ENCODE peak calls at places on chromosomes 5 and 9, in five cellular contexts. One of them, this sample, is unnamed. For H3K9me2 and H3K79me2, the result is how much of the 10 kb centered on the place peaks cover.

GRCh38 chr9:16180546-16180945 is 627.7 kb downstream of the CCDC171 start:
- DNase-seq in MM.1S: no peak
- DNase-seq in PC-3: peak
- DNase-seq in hepatocyte: no peak
- DNase-seq in GM23338: no peak
- DNase-seq in this sample: peak

GRCh38 chr5:59385700-59386099 is 507.8 kb downstream of the PDE4D start:
- DNase-seq in MM.1S: no peak
- DNase-seq in PC-3: no peak
- DNase-seq in hepatocyte: no peak
- DNase-seq in GM23338: peak
- DNase-seq in this sample: no peak

GRCh38 chr9:91043041-91043740 is 241.6 kb downstream of the SYK start:
- DNase-seq in MM.1S: no peak
- DNase-seq in PC-3: no peak
- DNase-seq in hepatocyte: no peak
- DNase-seq in GM23338: no peak
- DNase-seq in this sample: no peak

GRCh38 chr9:6711403-6711802 is 46.4 kb upstream of the KDM4C start:
- DNase-seq in MM.1S: no peak
- DNase-seq in PC-3: no peak
- DNase-seq in hepatocyte: no peak
- DNase-seq in GM23338: no peak
- DNase-seq in this sample: no peak

GRCh38 chr9:108119530-108120113 is 630.1 kb upstream of the KLF4 start:
- DNase-seq in MM.1S: no peak
- DNase-seq in PC-3: no peak
- DNase-seq in hepatocyte: no peak
- DNase-seq in GM23338: no peak
- DNase-seq in this sample: no peak

GRCh38 chr5:43098064-43098463 is 22.6 kb upstream of the ZNF131 start:
- DNase-seq in MM.1S: no peak
- DNase-seq in PC-3: no peak
- DNase-seq in hepatocyte: no peak
- DNase-seq in GM23338: no peak
- DNase-seq in this sample: no peak

GRCh38 chr5:72925336-72926010 is 30.4 kb upstream of the FCHO2 start:
- DNase-seq in MM.1S: no peak
- DNase-seq in PC-3: no peak
- DNase-seq in hepatocyte: no peak
- DNase-seq in GM23338: no peak
- DNase-seq in this sample: no peak

GRCh38 chr5:80150731-80151130 is 105.1 kb downstream of the SERINC5 start:
- DNase-seq in MM.1S: no peak
- DNase-seq in PC-3: no peak
- DNase-seq in hepatocyte: no peak
- DNase-seq in GM23338: no peak
- DNase-seq in this sample: no peak

GRCh38 chr9:134331186-134332025 is 5.2 kb downstream of the RXRA start:
- DNase-seq in MM.1S: no peak
- DNase-seq in PC-3: no peak
- DNase-seq in hepatocyte: no peak
- DNase-seq in GM23338: no peak
- DNase-seq in this sample: no peak

GRCh38 chr5:38287124-38287523 is 28.8 kb downstream of the EGFLAM start:
- DNase-seq in MM.1S: no peak
- DNase-seq in PC-3: no peak
- DNase-seq in hepatocyte: no peak
- DNase-seq in GM23338: no peak
- DNase-seq in this sample: no peak

GRCh38 chr9:128494108-128494742 is 10.3 kb upstream of the GLE1 start:
- DNase-seq in MM.1S: no peak
- DNase-seq in PC-3: no peak
- DNase-seq in hepatocyte: no peak
- DNase-seq in GM23338: no peak
- DNase-seq in this sample: no peak

GRCh38 chr9:90698874-90699440 is 56.3 kb upstream of the DIRAS2 start:
- DNase-seq in MM.1S: no peak
- DNase-seq in PC-3: peak
- DNase-seq in hepatocyte: peak
- DNase-seq in GM23338: no peak
- DNase-seq in this sample: peak

GRCh38 chr9:98899399-98900056 is 44.2 kb upstream of the COL15A1 start:
- DNase-seq in MM.1S: no peak
- DNase-seq in PC-3: peak
- DNase-seq in hepatocyte: peak
- DNase-seq in GM23338: no peak
- DNase-seq in this sample: no peak

GRCh38 chr5:181053760-181054122 is 13.7 kb downstream of the BTNL9 start:
- DNase-seq in MM.1S: no peak
- DNase-seq in PC-3: peak
- DNase-seq in hepatocyte: no peak
- DNase-seq in GM23338: peak
- DNase-seq in this sample: no peak

GRCh38 chr5:68771747-68772146 is 322.1 kb upstream of the SLC30A5 start:
- DNase-seq in MM.1S: no peak
- DNase-seq in PC-3: no peak
- DNase-seq in hepatocyte: no peak
- DNase-seq in GM23338: no peak
- DNase-seq in this sample: no peak

GRCh38 chr5:159456261-159456660 is 126.0 kb upstream of the IL12B start:
- DNase-seq in MM.1S: no peak
- DNase-seq in PC-3: no peak
- DNase-seq in hepatocyte: no peak
- DNase-seq in GM23338: no peak
- DNase-seq in this sample: no peak

GRCh38 chr9:133614678-133615077 is 5.5 kb upstream of the FAM163B start:
- DNase-seq in MM.1S: no peak
- DNase-seq in PC-3: no peak
- DNase-seq in hepatocyte: no peak
- DNase-seq in GM23338: no peak
- DNase-seq in this sample: no peak

GRCh38 chr5:143705416-143705815 is 106.5 kb upstream of the HMHB1 start:
- DNase-seq in MM.1S: no peak
- DNase-seq in PC-3: no peak
- DNase-seq in hepatocyte: no peak
- DNase-seq in GM23338: no peak
- DNase-seq in this sample: no peak
- H3K9me2 ChIP-seq in MM.1S: under half
- H3K9me2 ChIP-seq in PC-3: under half
- H3K9me2 ChIP-seq in hepatocyte: under half
- H3K9me2 ChIP-seq in GM23338: under half
- H3K9me2 ChIP-seq in this sample: under half

DNA sequence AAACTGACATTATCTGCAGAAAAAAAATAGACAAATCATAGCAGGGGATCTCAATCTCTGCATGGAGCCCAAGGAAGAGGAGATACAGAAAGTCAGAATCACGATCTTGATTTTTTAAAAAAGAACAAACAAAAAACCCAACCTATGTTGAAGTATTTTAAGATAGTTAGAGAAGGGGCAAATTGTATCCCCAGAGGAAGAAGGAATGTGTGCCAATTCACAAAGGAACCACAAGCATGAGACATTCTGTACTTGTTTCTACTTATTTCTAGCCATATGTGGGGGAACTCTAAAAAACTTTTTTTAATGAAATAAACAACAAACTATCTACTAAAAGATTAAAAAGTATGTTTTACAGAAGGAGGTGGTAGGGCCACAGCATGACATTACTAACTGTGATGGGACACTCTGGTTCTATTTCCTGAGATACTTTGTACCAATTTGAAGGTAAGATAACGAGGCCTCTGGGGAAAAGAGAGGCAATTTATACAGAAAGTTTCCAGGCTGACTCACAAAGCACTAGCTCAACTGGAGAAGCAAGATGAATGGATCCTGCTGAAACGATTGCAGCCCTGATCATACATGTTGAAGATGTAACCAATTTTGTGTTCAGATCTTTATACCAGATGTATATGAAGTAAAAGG is 22.5 kb downstream of the RANBP3L start:
- DNase-seq in MM.1S: peak
- DNase-seq in PC-3: peak
- DNase-seq in hepatocyte: no peak
- DNase-seq in GM23338: no peak
- DNase-seq in this sample: no peak
- H3K79me2 ChIP-seq in MM.1S: under half
- H3K79me2 ChIP-seq in PC-3: under half
- H3K79me2 ChIP-seq in hepatocyte: under half
- H3K79me2 ChIP-seq in GM23338: under half
- H3K79me2 ChIP-seq in this sample: under half

GRCh38 chr9:81080900-81081299 is 608.4 kb downstream of the TLE1 start:
- DNase-seq in MM.1S: no peak
- DNase-seq in PC-3: no peak
- DNase-seq in hepatocyte: no peak
- DNase-seq in GM23338: no peak
- DNase-seq in this sample: no peak

GRCh38 chr9:81080185-81080584 is 609.2 kb downstream of the TLE1 start:
- DNase-seq in MM.1S: no peak
- DNase-seq in PC-3: no peak
- DNase-seq in hepatocyte: no peak
- DNase-seq in GM23338: no peak
- DNase-seq in this sample: no peak

GRCh38 chr9:81083821-81084512 is 605.4 kb downstream of the TLE1 start:
- DNase-seq in MM.1S: peak
- DNase-seq in PC-3: peak
- DNase-seq in hepatocyte: no peak
- DNase-seq in GM23338: no peak
- DNase-seq in this sample: no peak

GRCh38 chr9:81082251-81082650 is 607.1 kb downstream of the TLE1 start:
- DNase-seq in MM.1S: no peak
- DNase-seq in PC-3: no peak
- DNase-seq in hepatocyte: no peak
- DNase-seq in GM23338: no peak
- DNase-seq in this sample: no peak

DNA sequence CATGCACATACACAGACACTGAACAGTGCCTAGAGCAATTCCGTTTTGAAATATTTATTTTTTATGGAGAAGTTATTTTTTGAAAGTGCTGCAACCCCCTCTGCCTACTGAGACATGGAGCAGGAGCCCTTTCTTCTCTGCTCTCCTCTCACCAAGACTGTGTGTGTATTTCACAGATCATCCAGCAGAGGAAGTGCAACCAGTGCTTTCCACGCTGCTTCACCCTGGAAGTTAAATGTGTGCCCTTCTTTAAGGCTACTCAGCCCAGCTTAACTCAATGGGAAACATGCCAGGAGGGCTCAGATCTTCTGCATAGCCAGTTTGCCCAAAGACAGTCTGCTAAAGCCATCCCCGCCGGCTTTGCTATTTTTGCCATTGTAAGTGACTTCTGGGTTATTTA is 606.3 kb downstream of the TLE1 start:
- DNase-seq in MM.1S: no peak
- DNase-seq in PC-3: peak
- DNase-seq in hepatocyte: peak
- DNase-seq in GM23338: peak
- DNase-seq in this sample: no peak
- TF ChIP-seq CTCF in MM.1S: no peak
- TF ChIP-seq CTCF in PC-3: no peak
- TF ChIP-seq CTCF in hepatocyte: peak
- TF ChIP-seq CTCF in GM23338: peak
- TF ChIP-seq CTCF in this sample: peak

DNA sequence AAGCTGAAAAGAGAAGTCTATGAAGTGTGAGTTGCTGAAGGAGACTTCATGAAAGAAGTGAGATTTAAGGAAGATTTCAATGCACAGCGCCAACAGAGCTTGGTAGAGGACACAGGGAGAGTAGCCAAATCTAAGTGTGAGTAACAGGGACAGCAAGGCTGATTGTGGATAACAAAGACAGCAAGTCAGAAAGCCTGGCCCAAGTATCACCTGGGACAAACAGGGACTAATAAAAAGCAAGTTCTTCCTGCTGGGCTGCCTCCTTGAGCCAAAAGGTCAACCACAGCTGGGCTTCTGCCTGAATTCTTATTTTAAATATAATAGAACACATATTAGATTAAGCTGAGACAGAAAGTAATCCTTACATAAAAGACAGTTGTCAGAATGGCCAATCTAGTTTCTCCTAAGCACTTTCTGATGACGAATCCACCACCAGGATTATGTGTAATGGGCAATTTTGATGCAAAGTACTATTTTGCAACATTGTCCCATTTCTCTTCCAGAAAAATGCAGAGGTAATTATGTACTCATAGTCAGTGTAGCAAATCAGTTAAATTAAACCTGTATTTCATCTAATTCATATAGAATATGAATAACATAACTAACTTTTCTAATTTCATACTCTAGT is 73.8 kb downstream of the MAPKAP1 start:
- DNase-seq in MM.1S: no peak
- DNase-seq in PC-3: peak
- DNase-seq in hepatocyte: peak
- DNase-seq in GM23338: no peak
- DNase-seq in this sample: peak
- H3K9me2 ChIP-seq in MM.1S: under half
- H3K9me2 ChIP-seq in PC-3: under half
- H3K9me2 ChIP-seq in hepatocyte: under half
- H3K9me2 ChIP-seq in GM23338: under half
- H3K9me2 ChIP-seq in this sample: under half

DNA sequence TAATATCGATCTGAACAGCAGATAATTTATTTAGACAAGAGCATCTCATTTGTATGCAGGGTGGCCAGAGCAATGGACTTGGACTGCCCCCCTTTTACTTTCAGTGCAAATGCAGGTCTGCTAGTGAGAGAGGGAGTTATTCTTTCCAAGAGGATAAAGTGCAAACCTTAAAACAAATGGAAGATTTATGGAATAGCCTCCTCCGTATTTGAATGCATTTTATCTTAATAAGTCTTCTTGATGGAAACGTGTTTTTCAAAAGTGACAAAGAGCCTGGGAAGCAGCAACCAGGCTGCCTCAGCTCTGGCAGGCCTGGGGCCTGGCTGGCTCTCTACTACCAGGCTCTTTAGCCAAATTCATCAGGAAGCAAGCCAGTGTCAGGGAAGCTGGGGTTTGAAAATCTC is 6.8 kb downstream of the NR2F1 start:
- DNase-seq in MM.1S: no peak
- DNase-seq in PC-3: no peak
- DNase-seq in hepatocyte: no peak
- DNase-seq in GM23338: no peak
- DNase-seq in this sample: no peak
- H3K79me2 ChIP-seq in MM.1S: under half
- H3K79me2 ChIP-seq in PC-3: half or more
- H3K79me2 ChIP-seq in hepatocyte: under half
- H3K79me2 ChIP-seq in GM23338: under half
- H3K79me2 ChIP-seq in this sample: under half

This sample was measured in PC-9.